ENCODE peak calls at places on chromosomes 3 and 15, in seven cellular contexts. Y is aorta; D is Peyer's patch; W is HuH-7; T is EL; M is activated CD4-positive, alpha-beta T cell treated with anti-CD3 and anti-CD28 coated beads, Interleukin-2, amount 10 ng/mL, durations not matched to agents 7 days and 5 days; L is NCI-H2171 treated with DMSO at 0.1 percent for 48 hours. A is an unnamed sample.

GRCh38 chr3:105473521-105474223 is 107.0 kb downstream of the ALCAM start:
- DNase-seq in Y (no peak), M (no peak), T (peak; percentile 79), D (no peak), W (no peak), L (no peak), A (no peak)

GRCh38 chr3:41711656-41712055 is 250.2 kb downstream of the ULK4 start:
- DNase-seq in Y (no peak), W (no peak), M (no peak), L (no peak), D (no peak), T (peak; percentile 65), A (no peak)

GRCh38 chr3:167382127-167382526 is 2.0 kb upstream of the ZBBX start:
- DNase-seq in M (no peak), W (no peak), Y (no peak), T (no peak), L (no peak), D (no peak), A (no peak)

GRCh38 chr3:172808969-172809546 is 58.5 kb downstream of the ECT2 start:
- DNase-seq in M (no peak), Y (no peak), W (no peak), T (peak; percentile 27), L (peak; percentile 68), D (no peak), A (no peak)

GRCh38 chr3:184016820-184017671 is 638 bp downstream of the ABCC5 start:
- DNase-seq in M (no peak), D (peak; percentile 80), T (peak; percentile 69), W (peak; percentile 77), Y (peak; percentile 74), L (peak; percentile 53), A (peak; percentile 58)

GRCh38 chr15:57862761-57863160 is 156.2 kb downstream of the POLR2M start:
- DNase-seq in T (no peak), Y (no peak), W (no peak), D (no peak), M (no peak), L (no peak), A (no peak)

GRCh38 chr15:24318981-24319380 is 356.6 kb upstream of the NPAP1 start:
- DNase-seq in D (no peak), W (no peak), M (no peak), L (no peak), T (no peak), Y (no peak), A (no peak)

GRCh38 chr3:155083313-155083905 is 3.3 kb downstream of the MME start:
- DNase-seq in M (no peak), D (no peak), T (no peak), W (no peak), L (no peak), Y (no peak), A (no peak)

GRCh38 chr3:111392911-111393351 is 149.1 kb upstream of the CD96 start:
- DNase-seq in M (peak; percentile 50), W (no peak), L (peak; percentile 99), D (no peak), T (no peak), Y (no peak), A (no peak)

GRCh38 chr3:71398157-71398836 is 185.2 kb downstream of the FOXP1 start:
- DNase-seq in T (peak; percentile 9), W (no peak), Y (no peak), D (no peak), M (no peak), L (peak; percentile 36), A (no peak)

GRCh38 chr3:123400169-123400568 is 48.7 kb downstream of the ADCY5 start:
- DNase-seq in D (no peak), T (no peak), W (no peak), Y (no peak), L (no peak), M (no peak), A (no peak)

GRCh38 chr3:143134446-143134845 is 14.9 kb downstream of the CHST2 start:
- DNase-seq in Y (no peak), T (peak; percentile 18), M (no peak), L (peak; percentile 61), W (no peak), D (no peak), A (no peak)

GRCh38 chr3:169104541-169104940 is 559.0 kb downstream of the MECOM start:
- DNase-seq in Y (no peak), L (no peak), T (peak; percentile 62), D (no peak), M (no peak), W (no peak), A (no peak)

GRCh38 chr3:110352841-110353595 is 718.6 kb upstream of the NECTIN3 start:
- DNase-seq in W (no peak), M (no peak), L (no peak), Y (no peak), T (no peak), D (no peak), A (peak; percentile 10)

GRCh38 chr3:122233109-122233952 is 49.9 kb downstream of the CASR start:
- DNase-seq in D (no peak), W (no peak), L (no peak), Y (no peak), T (no peak), M (no peak), A (peak; percentile 58)

GRCh38 chr3:49410844-49411549 is 779 bp downstream of the RHOA start:
- DNase-seq in T (no peak), M (no peak), D (no peak), Y (no peak), W (no peak), L (no peak), A (no peak)

GRCh38 chr15:29029651-29030195 is 143.9 kb downstream of the APBA2 start:
- DNase-seq in W (no peak), T (no peak), M (no peak), D (no peak), L (no peak), Y (no peak), A (no peak)

GRCh38 chr15:76953913-76954312 is 22.4 kb downstream of the RCN2 start:
- DNase-seq in L (no peak), Y (no peak), M (no peak), D (no peak), W (no peak), T (no peak), A (no peak)

GRCh38 chr3:66629431-66630368 is 128.9 kb upstream of the LRIG1 start:
- DNase-seq in D (no peak), T (no peak), L (no peak), M (no peak), Y (no peak), W (no peak), A (no peak)

GRCh38 chr3:14127106-14127505 is 2.3 kb downstream of the TMEM43 start:
- DNase-seq in W (no peak), L (no peak), D (no peak), M (no peak), Y (no peak), T (no peak), A (no peak)

GRCh38 chr3:85360742-85361387 is 402.1 kb downstream of the CADM2 start:
- DNase-seq in M (peak; percentile 8), W (peak; percentile 12), T (no peak), L (peak; percentile 54), D (no peak), Y (no peak), A (peak; percentile 78)

GRCh38 chr3:113331187-113331586 is 110.1 kb downstream of the CFAP44 start:
- DNase-seq in T (no peak), L (no peak), Y (no peak), M (no peak), D (no peak), W (no peak), A (no peak)

GRCh38 chr3:39124876-39125836 is 17.7 kb downstream of the TTC21A start:
- DNase-seq in W (no peak), T (peak; percentile 35), L (no peak), M (no peak), Y (no peak), D (peak; percentile 57), A (no peak)

GRCh38 chr15:48432688-48433087 is 101.5 kb downstream of the DUT start:
- DNase-seq in D (no peak), M (no peak), L (no peak), Y (no peak), W (no peak), T (no peak), A (peak; percentile 6)

GRCh38 chr3:7062714-7063113 is 201.8 kb downstream of the GRM7 start:
- DNase-seq in M (no peak), D (no peak), W (no peak), L (no peak), Y (no peak), T (no peak), A (no peak)

GRCh38 chr15:43795197-43795596 is 3.1 kb downstream of the SERF2 start:
- DNase-seq in Y (no peak), T (no peak), L (no peak), W (no peak), M (no peak), D (no peak), A (no peak)

A was measured in adrenal gland.